ENCODE peak calls at places on chromosome 22, in ten cellular contexts. G is hippocampal formation, L is posterior cingulate gyrus, F is foreskin keratinocyte, C is tibial nerve, A is choroid plexus epithelial cell, D is A172, H is NCI-H774, P is lower lobe of right lung, V is body of pancreas. Z is an unnamed sample.

GRCh38 chr22:20777420-20778177 is 3.7 kb downstream of the SERPIND1 start:
- DNase-seq in V (no peak), D (peak; percentile 92), P (no peak), H (no peak), G (no peak), C (no peak), L (no peak), A (peak; percentile 91), F (peak; percentile 93), Z (no peak)

GRCh38 chr22:24441406-24442351 is 14.3 kb downstream of the ADORA2A start:
- DNase-seq in P (no peak), C (no peak), F (no peak), L (no peak), D (no peak), G (no peak), H (no peak), V (no peak), A (no peak), Z (no peak)

GRCh38 chr22:20154602-20155183 is 3.8 kb upstream of the CCDC188 start:
- DNase-seq in C (no peak), H (no peak), G (no peak), F (no peak), V (no peak), L (no peak), A (no peak), D (no peak), P (no peak), Z (no peak)

GRCh38 chr22:24141586-24141985 is 39.7 kb upstream of the SUSD2 start:
- DNase-seq in P (no peak), L (no peak), V (no peak), H (no peak), A (peak; percentile 30), D (no peak), G (no peak), C (no peak), F (peak; percentile 70), Z (peak; percentile 59)

GRCh38 chr22:49322861-49323622 is 504.6 kb downstream of the BRD1 start:
- DNase-seq in L (no peak), D (no peak), G (no peak), P (peak; percentile 15), C (no peak), V (no peak), A (no peak), F (no peak), H (no peak), Z (peak; percentile 32)

GRCh38 chr22:48057116-48057835 is 1294.8 kb downstream of the TBC1D22A start:
- DNase-seq in A (no peak), L (no peak), C (no peak), G (no peak), V (no peak), D (no peak), F (no peak), P (no peak), H (no peak), Z (no peak)

GRCh38 chr22:20728523-20729190 is 45.3 kb upstream of the SERPIND1 start:
- DNase-seq in D (no peak), L (no peak), G (no peak), A (no peak), F (no peak), P (no peak), H (no peak), C (no peak), V (no peak), Z (no peak)

GRCh38 chr22:50170453-50171318 is at the start of gene PANX2:
- DNase-seq in G (no peak), F (no peak), A (peak; percentile 25), H (no peak), P (no peak), D (no peak), L (no peak), V (no peak), C (no peak), Z (no peak)

GRCh38 chr22:29144786-29145160 is 60.9 kb upstream of the EMID1 start:
- DNase-seq in G (no peak), H (no peak), A (no peak), L (no peak), F (no peak), V (no peak), C (no peak), D (no peak), P (no peak), Z (peak; percentile 23)

GRCh38 chr22:44526431-44527115 is 28.5 kb upstream of the RTL6 start:
- DNase-seq in F (no peak), G (no peak), H (peak; percentile 46), A (no peak), D (no peak), L (no peak), V (no peak), P (no peak), C (no peak), Z (peak; percentile 34)

GRCh38 chr22:20009018-20009482 is 7.6 kb downstream of the ARVCF start:
- DNase-seq in G (no peak), P (no peak), C (no peak), H (no peak), D (no peak), A (no peak), V (no peak), F (no peak), L (no peak), Z (no peak)

GRCh38 chr22:44850946-44851345 is 98.6 kb downstream of the ARHGAP8 start:
- DNase-seq in G (no peak), D (no peak), A (no peak), P (no peak), V (no peak), F (no peak), H (no peak), C (no peak), L (no peak), Z (no peak)

GRCh38 chr22:43275545-43275981 is 67.6 kb downstream of the SCUBE1 start:
- DNase-seq in F (peak; percentile 57), L (no peak), G (no peak), H (no peak), P (no peak), D (peak; percentile 65), V (no peak), A (peak; percentile 40), C (no peak), Z (no peak)

GRCh38 chr22:48860557-48860956 is 967.1 kb downstream of the BRD1 start:
- DNase-seq in D (no peak), L (peak; percentile 3), V (no peak), P (no peak), F (no peak), G (no peak), A (no peak), C (no peak), H (no peak), Z (no peak)

GRCh38 chr22:36561291-36561811 is 32.4 kb upstream of the EIF3D start:
- DNase-seq in A (no peak), L (no peak), F (no peak), H (no peak), D (no peak), G (no peak), V (no peak), P (no peak), C (no peak), Z (no peak)

GRCh38 chr22:45199723-45200122 is 36.0 kb downstream of the NUP50 start:
- DNase-seq in A (no peak), G (no peak), C (no peak), V (no peak), H (no peak), P (peak; percentile 41), L (no peak), F (no peak), D (no peak), Z (no peak)

GRCh38 chr22:27881404-27881803 is 37.7 kb downstream of the PITPNB start:
- DNase-seq in V (peak; percentile 31), H (no peak), D (no peak), G (peak; percentile 70), A (peak; percentile 72), P (no peak), F (no peak), C (peak; percentile 37), L (peak; percentile 64), Z (no peak)

GRCh38 chr22:29510542-29510941 is 30.5 kb downstream of the NEFH start:
- DNase-seq in P (no peak), V (no peak), D (no peak), A (no peak), F (no peak), H (no peak), L (no peak), C (no peak), G (no peak), Z (no peak)

GRCh38 chr22:36211237-36211881 is 9.8 kb upstream of the APOL4 start:
- DNase-seq in P (no peak), V (no peak), L (no peak), D (peak; percentile 43), G (no peak), C (peak; percentile 44), H (no peak), F (no peak), A (peak; percentile 84), Z (no peak)

GRCh38 chr22:29541845-29542244 is 11.7 kb downstream of the THOC5 start:
- DNase-seq in A (no peak), G (no peak), F (no peak), C (no peak), P (no peak), L (no peak), H (no peak), D (no peak), V (no peak), Z (no peak)

GRCh38 chr22:22111267-22111751 is 128.7 kb upstream of the TOP3B start:
- DNase-seq in A (peak; percentile 81), V (no peak), F (peak; percentile 98), D (peak; percentile 82), G (no peak), P (no peak), L (no peak), H (no peak), C (no peak), Z (peak; percentile 67)

GRCh38 chr22:21623402-21623970 is 6.3 kb downstream of the YDJC start:
- DNase-seq in H (no peak), C (no peak), D (no peak), V (no peak), P (no peak), G (no peak), F (no peak), L (peak; percentile 36), A (no peak), Z (no peak)

GRCh38 chr22:40176921-40177737 is 596 bp upstream of the TNRC6B start:
- DNase-seq in P (no peak), H (no peak), L (no peak), F (peak; percentile 67), G (no peak), C (peak; percentile 26), D (peak; percentile 53), A (peak; percentile 83), V (peak; percentile 78), Z (peak; percentile 83)

GRCh38 chr22:32185821-32186220 is 19.1 kb downstream of the RFPL2 start:
- DNase-seq in P (no peak), V (no peak), D (no peak), H (no peak), A (no peak), G (no peak), L (no peak), F (no peak), C (no peak), Z (no peak)

GRCh38 chr22:33722817-33723216 is 197.5 kb downstream of the LARGE1 start:
- DNase-seq in L (no peak), A (no peak), G (no peak), C (no peak), H (no peak), D (no peak), V (no peak), F (peak; percentile 73), P (no peak), Z (no peak)

GRCh38 chr22:46797355-46797754 is 34.9 kb downstream of the TBC1D22A start:
- DNase-seq in D (no peak), G (no peak), L (no peak), H (no peak), A (peak; percentile 86), C (no peak), P (no peak), V (no peak), F (peak; percentile 58), Z (no peak)

GRCh38 chr22:48748860-48749554 is 1078.7 kb downstream of the BRD1 start:
- DNase-seq in G (no peak), V (no peak), C (no peak), H (no peak), P (no peak), L (no peak), D (no peak), A (no peak), F (no peak), Z (peak; percentile 7)

GRCh38 chr22:49788492-49788891 is 39.2 kb downstream of the BRD1 start:
- DNase-seq in H (no peak), A (peak; percentile 25), G (no peak), D (no peak), V (peak; percentile 38), C (peak; percentile 54), L (no peak), P (peak; percentile 78), F (no peak), Z (no peak)

Z was measured in activated CD8-positive, alpha-beta memory T cell treated with anti-CD3 and anti-CD28 coated beads, Interleukin-2, amount 50 U/mL, for 48 hours.